ENCODE peak calls at places on chromosomes 2 and 18, in nine cellular contexts. One of them, this sample, is unnamed.

GRCh38 chr2:62457555-62457954 is 48.4 kb downstream of the TMEM17 start:
- DNase-seq in NCI-H2171 treated with DMSO at 0.1 percent for 48 hours: no peak
- DNase-seq in CD4-positive, alpha-beta T cell: no peak
- DNase-seq in memory B cell: no peak
- DNase-seq in activated naive CD4-positive, alpha-beta T cell treated with anti-CD3 and anti-CD28 coated beads, Interleukin-2, amount 50 U/mL, for 72 hours: no peak
- DNase-seq in brain microvascular endothelial cell: no peak
- DNase-seq in A549: no peak
- DNase-seq in WTC11: no peak
- DNase-seq in chondrocyte: no peak
- DNase-seq in this sample: no peak

GRCh38 chr2:79723830-79724229 is 211.0 kb downstream of the CTNNA2 start:
- DNase-seq in NCI-H2171 treated with DMSO at 0.1 percent for 48 hours: no peak
- DNase-seq in CD4-positive, alpha-beta T cell: no peak
- DNase-seq in memory B cell: no peak
- DNase-seq in activated naive CD4-positive, alpha-beta T cell treated with anti-CD3 and anti-CD28 coated beads, Interleukin-2, amount 50 U/mL, for 72 hours: no peak
- DNase-seq in brain microvascular endothelial cell: peak
- DNase-seq in A549: peak
- DNase-seq in WTC11: no peak
- DNase-seq in chondrocyte: no peak
- DNase-seq in this sample: no peak

GRCh38 chr2:112591413-112591812 is 7.0 kb downstream of the CHCHD5 start:
- DNase-seq in NCI-H2171 treated with DMSO at 0.1 percent for 48 hours: no peak
- DNase-seq in CD4-positive, alpha-beta T cell: no peak
- DNase-seq in memory B cell: no peak
- DNase-seq in activated naive CD4-positive, alpha-beta T cell treated with anti-CD3 and anti-CD28 coated beads, Interleukin-2, amount 50 U/mL, for 72 hours: no peak
- DNase-seq in brain microvascular endothelial cell: no peak
- DNase-seq in A549: no peak
- DNase-seq in WTC11: no peak
- DNase-seq in chondrocyte: no peak
- DNase-seq in this sample: no peak

GRCh38 chr2:15170068-15170775 is 390.9 kb downstream of the NBAS start:
- DNase-seq in NCI-H2171 treated with DMSO at 0.1 percent for 48 hours: no peak
- DNase-seq in CD4-positive, alpha-beta T cell: no peak
- DNase-seq in memory B cell: no peak
- DNase-seq in activated naive CD4-positive, alpha-beta T cell treated with anti-CD3 and anti-CD28 coated beads, Interleukin-2, amount 50 U/mL, for 72 hours: no peak
- DNase-seq in brain microvascular endothelial cell: no peak
- DNase-seq in A549: no peak
- DNase-seq in WTC11: peak
- DNase-seq in chondrocyte: no peak
- DNase-seq in this sample: no peak

GRCh38 chr18:6561029-6561861 is 146.5 kb upstream of the L3MBTL4 start:
- DNase-seq in NCI-H2171 treated with DMSO at 0.1 percent for 48 hours: peak
- DNase-seq in CD4-positive, alpha-beta T cell: no peak
- DNase-seq in memory B cell: no peak
- DNase-seq in activated naive CD4-positive, alpha-beta T cell treated with anti-CD3 and anti-CD28 coated beads, Interleukin-2, amount 50 U/mL, for 72 hours: no peak
- DNase-seq in brain microvascular endothelial cell: peak
- DNase-seq in A549: no peak
- DNase-seq in WTC11: no peak
- DNase-seq in chondrocyte: no peak
- DNase-seq in this sample: no peak

GRCh38 chr2:38301340-38301968 is 75.6 kb downstream of the ATL2 start:
- DNase-seq in NCI-H2171 treated with DMSO at 0.1 percent for 48 hours: no peak
- DNase-seq in CD4-positive, alpha-beta T cell: no peak
- DNase-seq in memory B cell: no peak
- DNase-seq in activated naive CD4-positive, alpha-beta T cell treated with anti-CD3 and anti-CD28 coated beads, Interleukin-2, amount 50 U/mL, for 72 hours: no peak
- DNase-seq in brain microvascular endothelial cell: no peak
- DNase-seq in A549: no peak
- DNase-seq in WTC11: no peak
- DNase-seq in chondrocyte: no peak
- DNase-seq in this sample: no peak

GRCh38 chr2:144377929-144378328 is 142.0 kb downstream of the ZEB2 start:
- DNase-seq in NCI-H2171 treated with DMSO at 0.1 percent for 48 hours: no peak
- DNase-seq in CD4-positive, alpha-beta T cell: no peak
- DNase-seq in memory B cell: no peak
- DNase-seq in activated naive CD4-positive, alpha-beta T cell treated with anti-CD3 and anti-CD28 coated beads, Interleukin-2, amount 50 U/mL, for 72 hours: no peak
- DNase-seq in brain microvascular endothelial cell: peak
- DNase-seq in A549: no peak
- DNase-seq in WTC11: no peak
- DNase-seq in chondrocyte: no peak
- DNase-seq in this sample: no peak

GRCh38 chr18:74796928-74797576 is 199.4 kb downstream of the ZNF407 start:
- DNase-seq in NCI-H2171 treated with DMSO at 0.1 percent for 48 hours: peak
- DNase-seq in CD4-positive, alpha-beta T cell: no peak
- DNase-seq in memory B cell: no peak
- DNase-seq in activated naive CD4-positive, alpha-beta T cell treated with anti-CD3 and anti-CD28 coated beads, Interleukin-2, amount 50 U/mL, for 72 hours: no peak
- DNase-seq in brain microvascular endothelial cell: no peak
- DNase-seq in A549: no peak
- DNase-seq in WTC11: no peak
- DNase-seq in chondrocyte: no peak
- DNase-seq in this sample: no peak

GRCh38 chr2:42199002-42199401 is 29.8 kb downstream of the EML4 start:
- DNase-seq in NCI-H2171 treated with DMSO at 0.1 percent for 48 hours: no peak
- DNase-seq in CD4-positive, alpha-beta T cell: no peak
- DNase-seq in memory B cell: no peak
- DNase-seq in activated naive CD4-positive, alpha-beta T cell treated with anti-CD3 and anti-CD28 coated beads, Interleukin-2, amount 50 U/mL, for 72 hours: no peak
- DNase-seq in brain microvascular endothelial cell: no peak
- DNase-seq in A549: no peak
- DNase-seq in WTC11: no peak
- DNase-seq in chondrocyte: no peak
- DNase-seq in this sample: no peak

GRCh38 chr2:129748653-129749052 is 230.8 kb upstream of the RAB6C start:
- DNase-seq in NCI-H2171 treated with DMSO at 0.1 percent for 48 hours: peak
- DNase-seq in CD4-positive, alpha-beta T cell: no peak
- DNase-seq in memory B cell: no peak
- DNase-seq in activated naive CD4-positive, alpha-beta T cell treated with anti-CD3 and anti-CD28 coated beads, Interleukin-2, amount 50 U/mL, for 72 hours: no peak
- DNase-seq in brain microvascular endothelial cell: no peak
- DNase-seq in A549: no peak
- DNase-seq in WTC11: no peak
- DNase-seq in chondrocyte: no peak
- DNase-seq in this sample: no peak

GRCh38 chr18:25830787-25831186 is 259.6 kb downstream of the SS18 start:
- DNase-seq in NCI-H2171 treated with DMSO at 0.1 percent for 48 hours: no peak
- DNase-seq in CD4-positive, alpha-beta T cell: no peak
- DNase-seq in memory B cell: no peak
- DNase-seq in activated naive CD4-positive, alpha-beta T cell treated with anti-CD3 and anti-CD28 coated beads, Interleukin-2, amount 50 U/mL, for 72 hours: no peak
- DNase-seq in brain microvascular endothelial cell: peak
- DNase-seq in A549: no peak
- DNase-seq in WTC11: no peak
- DNase-seq in chondrocyte: no peak
- DNase-seq in this sample: peak

GRCh38 chr2:25453199-25453903 is 111.6 kb upstream of the DNMT3A start:
- DNase-seq in NCI-H2171 treated with DMSO at 0.1 percent for 48 hours: no peak
- DNase-seq in CD4-positive, alpha-beta T cell: no peak
- DNase-seq in memory B cell: no peak
- DNase-seq in activated naive CD4-positive, alpha-beta T cell treated with anti-CD3 and anti-CD28 coated beads, Interleukin-2, amount 50 U/mL, for 72 hours: no peak
- DNase-seq in brain microvascular endothelial cell: no peak
- DNase-seq in A549: no peak
- DNase-seq in WTC11: no peak
- DNase-seq in chondrocyte: no peak
- DNase-seq in this sample: no peak

GRCh38 chr18:72940509-72940908 is 72.7 kb upstream of the NETO1 start:
- DNase-seq in NCI-H2171 treated with DMSO at 0.1 percent for 48 hours: no peak
- DNase-seq in CD4-positive, alpha-beta T cell: no peak
- DNase-seq in memory B cell: no peak
- DNase-seq in activated naive CD4-positive, alpha-beta T cell treated with anti-CD3 and anti-CD28 coated beads, Interleukin-2, amount 50 U/mL, for 72 hours: no peak
- DNase-seq in brain microvascular endothelial cell: no peak
- DNase-seq in A549: no peak
- DNase-seq in WTC11: no peak
- DNase-seq in chondrocyte: no peak
- DNase-seq in this sample: no peak

GRCh38 chr2:19033240-19033639 is 325.2 kb downstream of the OSR1 start:
- DNase-seq in NCI-H2171 treated with DMSO at 0.1 percent for 48 hours: no peak
- DNase-seq in CD4-positive, alpha-beta T cell: no peak
- DNase-seq in memory B cell: no peak
- DNase-seq in activated naive CD4-positive, alpha-beta T cell treated with anti-CD3 and anti-CD28 coated beads, Interleukin-2, amount 50 U/mL, for 72 hours: no peak
- DNase-seq in brain microvascular endothelial cell: no peak
- DNase-seq in A549: no peak
- DNase-seq in WTC11: no peak
- DNase-seq in chondrocyte: no peak
- DNase-seq in this sample: no peak

GRCh38 chr2:179596018-179596417 is 265.4 kb downstream of the ZNF385B start:
- DNase-seq in NCI-H2171 treated with DMSO at 0.1 percent for 48 hours: no peak
- DNase-seq in CD4-positive, alpha-beta T cell: no peak
- DNase-seq in memory B cell: no peak
- DNase-seq in activated naive CD4-positive, alpha-beta T cell treated with anti-CD3 and anti-CD28 coated beads, Interleukin-2, amount 50 U/mL, for 72 hours: no peak
- DNase-seq in brain microvascular endothelial cell: peak
- DNase-seq in A549: no peak
- DNase-seq in WTC11: no peak
- DNase-seq in chondrocyte: no peak
- DNase-seq in this sample: no peak

GRCh38 chr2:127640082-127641072 is 5.6 kb upstream of the GPR17 start:
- DNase-seq in NCI-H2171 treated with DMSO at 0.1 percent for 48 hours: peak
- DNase-seq in CD4-positive, alpha-beta T cell: no peak
- DNase-seq in memory B cell: peak
- DNase-seq in activated naive CD4-positive, alpha-beta T cell treated with anti-CD3 and anti-CD28 coated beads, Interleukin-2, amount 50 U/mL, for 72 hours: no peak
- DNase-seq in brain microvascular endothelial cell: no peak
- DNase-seq in A549: no peak
- DNase-seq in WTC11: peak
- DNase-seq in chondrocyte: no peak
- DNase-seq in this sample: no peak

GRCh38 chr2:112787729-112788401 is 3.6 kb upstream of the IL1A start:
- DNase-seq in NCI-H2171 treated with DMSO at 0.1 percent for 48 hours: no peak
- DNase-seq in CD4-positive, alpha-beta T cell: no peak
- DNase-seq in memory B cell: no peak
- DNase-seq in activated naive CD4-positive, alpha-beta T cell treated with anti-CD3 and anti-CD28 coated beads, Interleukin-2, amount 50 U/mL, for 72 hours: no peak
- DNase-seq in brain microvascular endothelial cell: no peak
- DNase-seq in A549: no peak
- DNase-seq in WTC11: no peak
- DNase-seq in chondrocyte: no peak
- DNase-seq in this sample: no peak

GRCh38 chr18:57803119-57803969 is at the start of gene ATP8B1:
- DNase-seq in NCI-H2171 treated with DMSO at 0.1 percent for 48 hours: no peak
- DNase-seq in CD4-positive, alpha-beta T cell: no peak
- DNase-seq in memory B cell: peak
- DNase-seq in activated naive CD4-positive, alpha-beta T cell treated with anti-CD3 and anti-CD28 coated beads, Interleukin-2, amount 50 U/mL, for 72 hours: no peak
- DNase-seq in brain microvascular endothelial cell: no peak
- DNase-seq in A549: peak
- DNase-seq in WTC11: peak
- DNase-seq in chondrocyte: peak
- DNase-seq in this sample: peak

GRCh38 chr2:127612111-127612822 is 33.7 kb upstream of the GPR17 start:
- DNase-seq in NCI-H2171 treated with DMSO at 0.1 percent for 48 hours: no peak
- DNase-seq in CD4-positive, alpha-beta T cell: no peak
- DNase-seq in memory B cell: no peak
- DNase-seq in activated naive CD4-positive, alpha-beta T cell treated with anti-CD3 and anti-CD28 coated beads, Interleukin-2, amount 50 U/mL, for 72 hours: peak
- DNase-seq in brain microvascular endothelial cell: no peak
- DNase-seq in A549: no peak
- DNase-seq in WTC11: no peak
- DNase-seq in chondrocyte: peak
- DNase-seq in this sample: no peak

GRCh38 chr2:10329880-10330699 is 27.4 kb downstream of the HPCAL1 start:
- DNase-seq in NCI-H2171 treated with DMSO at 0.1 percent for 48 hours: no peak
- DNase-seq in CD4-positive, alpha-beta T cell: peak
- DNase-seq in memory B cell: no peak
- DNase-seq in activated naive CD4-positive, alpha-beta T cell treated with anti-CD3 and anti-CD28 coated beads, Interleukin-2, amount 50 U/mL, for 72 hours: no peak
- DNase-seq in brain microvascular endothelial cell: peak
- DNase-seq in A549: peak
- DNase-seq in WTC11: no peak
- DNase-seq in chondrocyte: peak
- DNase-seq in this sample: no peak

GRCh38 chr18:10057808-10058791 is 144.3 kb downstream of the VAPA start:
- DNase-seq in NCI-H2171 treated with DMSO at 0.1 percent for 48 hours: no peak
- DNase-seq in CD4-positive, alpha-beta T cell: no peak
- DNase-seq in memory B cell: no peak
- DNase-seq in activated naive CD4-positive, alpha-beta T cell treated with anti-CD3 and anti-CD28 coated beads, Interleukin-2, amount 50 U/mL, for 72 hours: no peak
- DNase-seq in brain microvascular endothelial cell: peak
- DNase-seq in A549: no peak
- DNase-seq in WTC11: no peak
- DNase-seq in chondrocyte: no peak
- DNase-seq in this sample: no peak

GRCh38 chr2:20580690-20581437 is 70.0 kb downstream of the HS1BP3 start:
- DNase-seq in NCI-H2171 treated with DMSO at 0.1 percent for 48 hours: no peak
- DNase-seq in CD4-positive, alpha-beta T cell: no peak
- DNase-seq in memory B cell: no peak
- DNase-seq in activated naive CD4-positive, alpha-beta T cell treated with anti-CD3 and anti-CD28 coated beads, Interleukin-2, amount 50 U/mL, for 72 hours: no peak
- DNase-seq in brain microvascular endothelial cell: no peak
- DNase-seq in A549: no peak
- DNase-seq in WTC11: no peak
- DNase-seq in chondrocyte: peak
- DNase-seq in this sample: no peak

GRCh38 chr18:37019157-37019571 is 190.2 kb downstream of the KIAA1328 start:
- DNase-seq in NCI-H2171 treated with DMSO at 0.1 percent for 48 hours: peak
- DNase-seq in CD4-positive, alpha-beta T cell: no peak
- DNase-seq in memory B cell: no peak
- DNase-seq in activated naive CD4-positive, alpha-beta T cell treated with anti-CD3 and anti-CD28 coated beads, Interleukin-2, amount 50 U/mL, for 72 hours: no peak
- DNase-seq in brain microvascular endothelial cell: peak
- DNase-seq in A549: no peak
- DNase-seq in WTC11: no peak
- DNase-seq in chondrocyte: no peak
- DNase-seq in this sample: no peak

GRCh38 chr2:28399946-28400345 is 7.3 kb downstream of the FOSL2 start:
- DNase-seq in NCI-H2171 treated with DMSO at 0.1 percent for 48 hours: no peak
- DNase-seq in CD4-positive, alpha-beta T cell: no peak
- DNase-seq in memory B cell: no peak
- DNase-seq in activated naive CD4-positive, alpha-beta T cell treated with anti-CD3 and anti-CD28 coated beads, Interleukin-2, amount 50 U/mL, for 72 hours: no peak
- DNase-seq in brain microvascular endothelial cell: no peak
- DNase-seq in A549: no peak
- DNase-seq in WTC11: no peak
- DNase-seq in chondrocyte: no peak
- DNase-seq in this sample: no peak

GRCh38 chr2:33051586-33052385 is 105.0 kb downstream of the LTBP1 start:
- DNase-seq in NCI-H2171 treated with DMSO at 0.1 percent for 48 hours: no peak
- DNase-seq in CD4-positive, alpha-beta T cell: no peak
- DNase-seq in memory B cell: no peak
- DNase-seq in activated naive CD4-positive, alpha-beta T cell treated with anti-CD3 and anti-CD28 coated beads, Interleukin-2, amount 50 U/mL, for 72 hours: no peak
- DNase-seq in brain microvascular endothelial cell: peak
- DNase-seq in A549: peak
- DNase-seq in WTC11: no peak
- DNase-seq in chondrocyte: no peak
- DNase-seq in this sample: no peak

GRCh38 chr2:75500633-75501032 is 60.1 kb downstream of the EVA1A start:
- DNase-seq in NCI-H2171 treated with DMSO at 0.1 percent for 48 hours: no peak
- DNase-seq in CD4-positive, alpha-beta T cell: no peak
- DNase-seq in memory B cell: no peak
- DNase-seq in activated naive CD4-positive, alpha-beta T cell treated with anti-CD3 and anti-CD28 coated beads, Interleukin-2, amount 50 U/mL, for 72 hours: no peak
- DNase-seq in brain microvascular endothelial cell: no peak
- DNase-seq in A549: no peak
- DNase-seq in WTC11: no peak
- DNase-seq in chondrocyte: no peak
- DNase-seq in this sample: no peak

GRCh38 chr18:26159353-26159752 is 25.7 kb downstream of the PSMA8 start:
- DNase-seq in NCI-H2171 treated with DMSO at 0.1 percent for 48 hours: peak
- DNase-seq in CD4-positive, alpha-beta T cell: no peak
- DNase-seq in memory B cell: no peak
- DNase-seq in activated naive CD4-positive, alpha-beta T cell treated with anti-CD3 and anti-CD28 coated beads, Interleukin-2, amount 50 U/mL, for 72 hours: no peak
- DNase-seq in brain microvascular endothelial cell: no peak
- DNase-seq in A549: peak
- DNase-seq in WTC11: no peak
- DNase-seq in chondrocyte: no peak
- DNase-seq in this sample: no peak